ENCODE peak calls at places on chromosome 2, in four cellular contexts. U is astrocyte of the spinal cord; S is stimulated activated CD8-positive, alpha-beta memory T cell treated with anti-CD3 and anti-CD28 coated beads, Interleukin-4, amount 100 ng/mL, for 48 hours; F is OCI-M1. N is an unnamed sample.

GRCh38 chr2:25514043-25514627 is 159.2 kb downstream of the DTNB start:
- DNase-seq in F (no peak), U (no peak), S (no peak), N (no peak)

GRCh38 chr2:192044496-192044895 is 150.2 kb downstream of the TMEFF2 start:
- DNase-seq in F (no peak), S (no peak), U (no peak), N (no peak)

GRCh38 chr2:100235098-100235497 is 87.2 kb downstream of the LONRF2 start:
- DNase-seq in U (peak; percentile 70), S (peak; percentile 29), F (no peak), N (no peak)

GRCh38 chr2:44245068-44245861 is 30.0 kb upstream of the SLC3A1 start:
- DNase-seq in F (no peak), S (no peak), U (no peak), N (no peak)

GRCh38 chr2:132950986-132951385 is 281.0 kb upstream of the LYPD1 start:
- DNase-seq in U (no peak), S (no peak), F (no peak), N (no peak)

GRCh38 chr2:157307021-157307420 is 18.6 kb downstream of the ERMN start:
- DNase-seq in U (peak; percentile 30), F (peak; percentile 48), S (no peak), N (peak; percentile 22)

GRCh38 chr2:24873619-24874018 is 46.4 kb downstream of the ADCY3 start:
- DNase-seq in U (no peak), S (no peak), F (no peak), N (no peak)

GRCh38 chr2:218202266-218202665 is 14.7 kb upstream of the ARPC2 start:
- DNase-seq in F (no peak), U (no peak), S (no peak), N (no peak)

GRCh38 chr2:132911726-132912724 is 242.0 kb upstream of the LYPD1 start:
- DNase-seq in F (no peak), S (no peak), U (peak; percentile 56), N (peak; percentile 13)

GRCh38 chr2:120958623-120959366 is 223.1 kb downstream of the GLI2 start:
- DNase-seq in U (peak; percentile 9), S (peak; percentile 37), F (peak; percentile 59), N (peak; percentile 43)

N was measured in AG20443.